ENCODE peak calls at places on chromosomes 12 and 14, in eight cellular contexts. B, L, E, Z, W, Y, X and A are unnamed samples.
A peak's percentile ranks its signal among the peaks of the same experiment; 100 is the strongest.

GRCh38 chr14:53964249-53964648 is 7.6 kb upstream of the BMP4 start:
- DNase-seq in B (no peak), L (no peak), E (no peak), Z (no peak), W (no peak), Y (no peak), X (no peak), A (no peak)

GRCh38 chr12:93243689-93244513 is 133.8 kb upstream of the NUDT4 start:
- DNase-seq in B (no peak), L (no peak), E (no peak), Z (peak; percentile 45), W (no peak), Y (no peak), X (no peak), A (peak; percentile 82)

GRCh38 chr12:107415066-107415465 is 270.5 kb upstream of the PWP1 start:
- DNase-seq in B (no peak), L (no peak), E (no peak), Z (no peak), W (no peak), Y (no peak), X (no peak), A (peak; percentile 13)

GRCh38 chr12:25958254-25959068 is at the start of gene RASSF8:
- DNase-seq in B (peak; percentile 94), L (peak; percentile 27), E (peak; percentile 23), Z (peak; percentile 29), W (peak; percentile 83), Y (peak; percentile 92), X (peak; percentile 57), A (peak; percentile 69)

GRCh38 chr14:56805201-56805991 is 4.9 kb downstream of the OTX2 start:
- DNase-seq in B (peak; percentile 91), L (no peak), E (no peak), Z (no peak), W (no peak), Y (peak; percentile 93), X (no peak), A (no peak)

GRCh38 chr12:116194935-116195431 is 82.5 kb downstream of the MED13L start:
- DNase-seq in B (no peak), L (peak; percentile 38), E (peak; percentile 72), Z (peak; percentile 90), W (no peak), Y (peak; percentile 65), X (peak; percentile 78), A (no peak)

GRCh38 chr12:109169262-109169661 is 52.9 kb downstream of the ACACB start:
- DNase-seq in B (no peak), L (no peak), E (no peak), Z (no peak), W (no peak), Y (no peak), X (no peak), A (no peak)

GRCh38 chr12:54371328-54372112 is 7.2 kb upstream of the GPR84 start:
- DNase-seq in B (peak; percentile 27), L (no peak), E (no peak), Z (no peak), W (no peak), Y (peak; percentile 48), X (no peak), A (peak; percentile 83)

GRCh38 chr12:107402041-107403022 is 283.3 kb upstream of the PWP1 start:
- DNase-seq in B (peak; percentile 70), L (peak; percentile 46), E (peak; percentile 75), Z (peak; percentile 84), W (peak; percentile 60), Y (peak; percentile 97), X (peak; percentile 82), A (peak; percentile 72)